ENCODE peak calls at places on chromosomes 3 and 15, in eight cellular contexts. Z is AG08395, V is NCI-H2081, G is Karpas-422, A is dorsolateral prefrontal cortex, Y is tibial artery, S is LoVo, M is activated gamma-delta T cell. F is an unnamed sample.
A peak's percentile ranks its signal among the peaks of the same experiment; 100 is the strongest.

GRCh38 chr3:193917096-193917495 is 218.9 kb upstream of the HES1 start:
- DNase-seq in M (no peak), Y (no peak), Z (no peak), G (no peak), A (no peak), V (no peak), S (no peak), F (no peak)

GRCh38 chr3:134708671-134709070 is 57.8 kb upstream of the KY start:
- DNase-seq in G (no peak), Z (no peak), M (no peak), Y (no peak), A (no peak), S (no peak), V (no peak), F (no peak)

GRCh38 chr3:37498126-37499039 is 324.0 kb upstream of the LRRFIP2 start:
- DNase-seq in A (no peak), Y (no peak), V (no peak), Z (no peak), M (no peak), G (no peak), S (no peak), F (no peak)

GRCh38 chr3:161215186-161215585 is 5.9 kb upstream of the NMD3 start:
- DNase-seq in A (no peak), S (no peak), G (no peak), V (no peak), M (no peak), Y (no peak), Z (no peak), F (no peak)

GRCh38 chr15:76203766-76204557 is 107.3 kb downstream of the ETFA start:
- DNase-seq in G (no peak), V (no peak), S (no peak), M (no peak), Y (peak; percentile 61), Z (no peak), A (no peak), F (no peak)

GRCh38 chr3:123346726-123347125 is 102.2 kb downstream of the ADCY5 start:
- DNase-seq in A (peak; percentile 58), Z (no peak), Y (peak; percentile 87), S (no peak), V (peak; percentile 31), G (no peak), M (no peak), F (no peak)

GRCh38 chr15:89673162-89673506 is 6.0 kb downstream of the PLIN1 start:
- DNase-seq in A (no peak), Y (no peak), S (no peak), M (no peak), Z (no peak), V (no peak), G (peak; percentile 84), F (no peak)

GRCh38 chr3:32420138-32420981 is 28.7 kb downstream of the CMTM7 start:
- DNase-seq in S (peak; percentile 89), Z (no peak), Y (no peak), M (no peak), V (no peak), A (no peak), G (no peak), F (no peak)

GRCh38 chr15:89368566-89369223 is 34.1 kb upstream of the POLG start:
- DNase-seq in Y (no peak), G (no peak), M (no peak), V (peak; percentile 15), A (no peak), S (no peak), Z (no peak), F (no peak)

GRCh38 chr3:35635407-35635806 is 3.9 kb upstream of the ARPP21 start:
- DNase-seq in S (no peak), G (no peak), Z (no peak), V (no peak), Y (no peak), A (peak; percentile 44), M (no peak), F (no peak)

GRCh38 chr15:66743703-66744536 is 41.9 kb downstream of the SMAD6 start:
- DNase-seq in Z (no peak), S (no peak), A (no peak), V (no peak), Y (no peak), G (no peak), M (no peak), F (no peak)

GRCh38 chr15:39174332-39174731 is 406.5 kb upstream of the THBS1 start:
- DNase-seq in V (no peak), Y (no peak), M (no peak), S (no peak), G (no peak), A (no peak), Z (no peak), F (no peak)

GRCh38 chr3:188000361-188000861 is 153.5 kb upstream of the LPP start:
- DNase-seq in S (peak; percentile 38), Z (no peak), V (peak; percentile 93), G (peak; percentile 67), M (no peak), Y (no peak), A (no peak), F (no peak)

GRCh38 chr15:47184003-47184404 is 533.3 kb upstream of the SEMA6D start:
- DNase-seq in A (peak; percentile 59), G (no peak), Z (peak; percentile 10), Y (no peak), V (peak; percentile 78), S (no peak), M (no peak), F (no peak)

GRCh38 chr3:52395503-52395865 is 49.4 kb downstream of the SEMA3G start:
- DNase-seq in M (no peak), G (no peak), V (no peak), S (no peak), Z (no peak), A (peak; percentile 25), Y (no peak), F (no peak)

GRCh38 chr3:119781330-119782198 is at the start of gene NR1I2:
- DNase-seq in Y (no peak), V (no peak), Z (no peak), A (no peak), M (no peak), G (peak; percentile 42), S (peak; percentile 36), F (no peak)

GRCh38 chr3:194738254-194739093 is 52.8 kb downstream of the FAM43A start:
- DNase-seq in V (peak; percentile 53), A (peak; percentile 89), M (no peak), G (no peak), Y (peak; percentile 85), S (no peak), Z (peak; percentile 50), F (no peak)

GRCh38 chr3:26997226-26997625 is 372.0 kb downstream of the NEK10 start:
- DNase-seq in M (no peak), G (no peak), Y (no peak), Z (no peak), V (no peak), S (no peak), A (no peak), F (no peak)

GRCh38 chr3:149970716-149971402 is at the start of gene PFN2:
- DNase-seq in Y (peak; percentile 85), S (peak; percentile 73), G (peak; percentile 75), Z (peak; percentile 75), M (peak; percentile 52), V (peak; percentile 96), A (peak; percentile 72), F (peak; percentile 23)

GRCh38 chr15:38883987-38884386 is 319.4 kb upstream of the RASGRP1 start:
- DNase-seq in M (no peak), A (no peak), S (no peak), V (no peak), Y (no peak), Z (no peak), G (no peak), F (no peak)

GRCh38 chr3:34842706-34843478 is 796.4 kb upstream of the ARPP21 start:
- DNase-seq in S (no peak), Y (no peak), G (no peak), M (no peak), V (no peak), Z (no peak), A (peak; percentile 41), F (no peak)

GRCh38 chr3:184711366-184712247 is at the start of gene MAGEF1:
- DNase-seq in A (peak; percentile 81), V (peak; percentile 95), Y (peak; percentile 88), G (peak; percentile 97), M (peak; percentile 48), S (peak; percentile 83), Z (peak; percentile 79), F (peak; percentile 39)

GRCh38 chr3:193010191-193010590 is 92.5 kb upstream of the MB21D2 start:
- DNase-seq in M (no peak), S (no peak), V (peak; percentile 30), Z (no peak), Y (no peak), A (no peak), G (no peak), F (no peak)

GRCh38 chr3:136862953-136863352 is 945 bp downstream of the NCK1 start:
- DNase-seq in Y (no peak), V (no peak), S (no peak), G (no peak), A (no peak), Z (no peak), M (no peak), F (no peak)

GRCh38 chr3:140499114-140499757 is 178.6 kb upstream of the TRIM42 start:
- DNase-seq in M (no peak), Y (no peak), V (peak; percentile 52), Z (no peak), A (no peak), S (peak; percentile 25), G (peak; percentile 73), F (no peak)

GRCh38 chr15:48176097-48176496 is 2.0 kb downstream of the MYEF2 start:
- DNase-seq in S (no peak), A (no peak), Y (no peak), Z (no peak), M (no peak), G (peak; percentile 39), V (peak; percentile 5), F (no peak)

GRCh38 chr3:188890572-188891270 is 281.1 kb upstream of the TPRG1 start:
- DNase-seq in Z (peak; percentile 42), G (no peak), M (no peak), A (no peak), V (no peak), S (no peak), Y (no peak), F (no peak)

GRCh38 chr15:81962438-81962837 is 83.4 kb downstream of the MEX3B start:
- DNase-seq in G (no peak), V (no peak), Y (no peak), M (no peak), Z (no peak), S (no peak), A (no peak), F (peak; percentile 23)

GRCh38 chr3:124397088-124397487 is 333.2 kb upstream of the UMPS start:
- DNase-seq in G (no peak), Z (no peak), Y (no peak), S (no peak), A (no peak), M (no peak), V (no peak), F (no peak)

GRCh38 chr3:196991581-196992460 is 23.2 kb upstream of the PIGZ start:
- DNase-seq in V (no peak), M (no peak), Z (no peak), S (no peak), A (peak; percentile 81), G (no peak), Y (peak; percentile 54), F (no peak)

GRCh38 chr3:111392911-111393351 is 149.1 kb upstream of the CD96 start:
- DNase-seq in V (no peak), Z (no peak), G (no peak), A (no peak), M (no peak), Y (no peak), S (peak; percentile 7), F (no peak)

GRCh38 chr3:9178697-9179096 is 70.7 kb downstream of the SRGAP3 start:
- DNase-seq in V (no peak), G (no peak), Y (no peak), Z (no peak), M (no peak), S (no peak), A (no peak), F (no peak)

GRCh38 chr3:136994772-136995516 is 37.2 kb downstream of the IL20RB start:
- DNase-seq in S (peak; percentile 81), Y (peak; percentile 96), V (peak; percentile 99), G (no peak), M (no peak), A (peak; percentile 78), Z (peak; percentile 90), F (peak; percentile 63)

GRCh38 chr3:173892547-173892946 is 495.0 kb downstream of the NLGN1 start:
- DNase-seq in S (no peak), M (no peak), Z (peak; percentile 13), A (no peak), V (no peak), G (no peak), Y (no peak), F (no peak)